ENCODE peak calls at places on chromosomes 6 and 20, in eight cellular contexts. One of them, this sample, is unnamed.

GRCh38 chr6:52183131-52183530 is 3.0 kb upstream of the IL17A start:
- DNase-seq in NB4: no peak
- DNase-seq in suprapubic skin: no peak
- DNase-seq in stomach: no peak
- DNase-seq in K562: no peak
- DNase-seq in adrenal gland: no peak
- DNase-seq in prostate gland: no peak
- DNase-seq in lower leg skin: no peak
- DNase-seq in this sample: no peak

GRCh38 chr6:29504961-29505360 is 17.2 kb upstream of the MAS1L start:
- DNase-seq in NB4: no peak
- DNase-seq in suprapubic skin: no peak
- DNase-seq in stomach: no peak
- DNase-seq in K562: no peak
- DNase-seq in adrenal gland: no peak
- DNase-seq in prostate gland: no peak
- DNase-seq in lower leg skin: no peak
- DNase-seq in this sample: no peak

GRCh38 chr6:135183532-135184440 is 2.7 kb downstream of the MYB start:
- DNase-seq in NB4: peak; percentile 95
- DNase-seq in suprapubic skin: no peak
- DNase-seq in stomach: peak; percentile 67
- DNase-seq in K562: peak; percentile 96
- DNase-seq in adrenal gland: no peak
- DNase-seq in prostate gland: peak; percentile 40
- DNase-seq in lower leg skin: no peak
- DNase-seq in this sample: peak; percentile 89

GRCh38 chr20:35135867-35136586 is 11.1 kb downstream of the EDEM2 start:
- DNase-seq in NB4: peak; percentile 22
- DNase-seq in suprapubic skin: peak; percentile 90
- DNase-seq in stomach: no peak
- DNase-seq in K562: peak; percentile 38
- DNase-seq in adrenal gland: peak; percentile 87
- DNase-seq in prostate gland: no peak
- DNase-seq in lower leg skin: no peak
- DNase-seq in this sample: no peak

GRCh38 chr20:63554361-63555278 is 661 bp downstream of the FNDC11 start:
- DNase-seq in NB4: peak; percentile 76
- DNase-seq in suprapubic skin: no peak
- DNase-seq in stomach: no peak
- DNase-seq in K562: no peak
- DNase-seq in adrenal gland: no peak
- DNase-seq in prostate gland: no peak
- DNase-seq in lower leg skin: no peak
- DNase-seq in this sample: no peak

GRCh38 chr20:64045346-64046011 is 4.0 kb downstream of the SOX18 start:
- DNase-seq in NB4: peak; percentile 58
- DNase-seq in suprapubic skin: no peak
- DNase-seq in stomach: no peak
- DNase-seq in K562: no peak
- DNase-seq in adrenal gland: no peak
- DNase-seq in prostate gland: no peak
- DNase-seq in lower leg skin: no peak
- DNase-seq in this sample: no peak

GRCh38 chr6:25312703-25313102 is 33.5 kb downstream of the CARMIL1 start:
- DNase-seq in NB4: no peak
- DNase-seq in suprapubic skin: no peak
- DNase-seq in stomach: no peak
- DNase-seq in K562: no peak
- DNase-seq in adrenal gland: no peak
- DNase-seq in prostate gland: no peak
- DNase-seq in lower leg skin: no peak
- DNase-seq in this sample: no peak

GRCh38 chr6:158642097-158642601 is 2.4 kb downstream of the DYNLT1 start:
- DNase-seq in NB4: no peak
- DNase-seq in suprapubic skin: no peak
- DNase-seq in stomach: peak; percentile 22
- DNase-seq in K562: no peak
- DNase-seq in adrenal gland: peak; percentile 64
- DNase-seq in prostate gland: no peak
- DNase-seq in lower leg skin: peak; percentile 73
- DNase-seq in this sample: no peak

GRCh38 chr6:133609404-133610270 is 279.3 kb upstream of the TCF21 start:
- DNase-seq in NB4: no peak
- DNase-seq in suprapubic skin: no peak
- DNase-seq in stomach: no peak
- DNase-seq in K562: peak; percentile 13
- DNase-seq in adrenal gland: no peak
- DNase-seq in prostate gland: no peak
- DNase-seq in lower leg skin: no peak
- DNase-seq in this sample: no peak

GRCh38 chr6:90411292-90411781 is 114.7 kb upstream of the BACH2 start:
- DNase-seq in NB4: no peak
- DNase-seq in suprapubic skin: no peak
- DNase-seq in stomach: peak; percentile 59
- DNase-seq in K562: peak; percentile 82
- DNase-seq in adrenal gland: no peak
- DNase-seq in prostate gland: no peak
- DNase-seq in lower leg skin: no peak
- DNase-seq in this sample: peak; percentile 11

GRCh38 chr20:37295001-37295400 is 5.5 kb downstream of the MANBAL start:
- DNase-seq in NB4: peak; percentile 54
- DNase-seq in suprapubic skin: no peak
- DNase-seq in stomach: no peak
- DNase-seq in K562: peak; percentile 40
- DNase-seq in adrenal gland: peak; percentile 84
- DNase-seq in prostate gland: no peak
- DNase-seq in lower leg skin: no peak
- DNase-seq in this sample: no peak

GRCh38 chr6:125302840-125303511 is 1.2 kb upstream of the HDDC2 start:
- DNase-seq in NB4: no peak
- DNase-seq in suprapubic skin: no peak
- DNase-seq in stomach: no peak
- DNase-seq in K562: peak; percentile 51
- DNase-seq in adrenal gland: no peak
- DNase-seq in prostate gland: no peak
- DNase-seq in lower leg skin: no peak
- DNase-seq in this sample: peak; percentile 30

GRCh38 chr6:79146426-79146825 is 68.4 kb upstream of the PHIP start:
- DNase-seq in NB4: no peak
- DNase-seq in suprapubic skin: no peak
- DNase-seq in stomach: no peak
- DNase-seq in K562: no peak
- DNase-seq in adrenal gland: no peak
- DNase-seq in prostate gland: no peak
- DNase-seq in lower leg skin: no peak
- DNase-seq in this sample: no peak

GRCh38 chr6:170405311-170405975 is 98.9 kb downstream of the FAM120B start:
- DNase-seq in NB4: peak; percentile 91
- DNase-seq in suprapubic skin: no peak
- DNase-seq in stomach: no peak
- DNase-seq in K562: no peak
- DNase-seq in adrenal gland: no peak
- DNase-seq in prostate gland: no peak
- DNase-seq in lower leg skin: no peak
- DNase-seq in this sample: no peak

GRCh38 chr20:51126337-51126736 is 103.4 kb upstream of the KCNG1 start:
- DNase-seq in NB4: no peak
- DNase-seq in suprapubic skin: peak; percentile 16
- DNase-seq in stomach: no peak
- DNase-seq in K562: no peak
- DNase-seq in adrenal gland: no peak
- DNase-seq in prostate gland: no peak
- DNase-seq in lower leg skin: no peak
- DNase-seq in this sample: no peak

GRCh38 chr6:156868385-156868784 is 91.2 kb downstream of the ARID1B start:
- DNase-seq in NB4: no peak
- DNase-seq in suprapubic skin: no peak
- DNase-seq in stomach: no peak
- DNase-seq in K562: no peak
- DNase-seq in adrenal gland: no peak
- DNase-seq in prostate gland: no peak
- DNase-seq in lower leg skin: no peak
- DNase-seq in this sample: no peak

GRCh38 chr20:45999908-46000570 is 8.7 kb upstream of the MMP9 start:
- DNase-seq in NB4: no peak
- DNase-seq in suprapubic skin: no peak
- DNase-seq in stomach: no peak
- DNase-seq in K562: no peak
- DNase-seq in adrenal gland: no peak
- DNase-seq in prostate gland: no peak
- DNase-seq in lower leg skin: no peak
- DNase-seq in this sample: no peak

GRCh38 chr6:37005061-37005810 is at the start of gene FGD2:
- DNase-seq in NB4: peak; percentile 85
- DNase-seq in suprapubic skin: no peak
- DNase-seq in stomach: no peak
- DNase-seq in K562: peak; percentile 65
- DNase-seq in adrenal gland: peak; percentile 26
- DNase-seq in prostate gland: no peak
- DNase-seq in lower leg skin: no peak
- DNase-seq in this sample: no peak
- TF ChIP-seq POLR2A in NB4: no peak
- TF ChIP-seq POLR2A in suprapubic skin: no peak
- TF ChIP-seq POLR2A in stomach: no peak
- TF ChIP-seq POLR2A in K562: no peak
- TF ChIP-seq POLR2A in adrenal gland: no peak
- TF ChIP-seq POLR2A in prostate gland: no peak
- TF ChIP-seq POLR2A in lower leg skin: no peak
- TF ChIP-seq POLR2A in this sample: no peak

GRCh38 chr6:110589865-110590513 is 113.6 kb upstream of the SLC22A16 start:
- DNase-seq in NB4: no peak
- DNase-seq in suprapubic skin: no peak
- DNase-seq in stomach: no peak
- DNase-seq in K562: no peak
- DNase-seq in adrenal gland: no peak
- DNase-seq in prostate gland: no peak
- DNase-seq in lower leg skin: no peak
- DNase-seq in this sample: no peak
- TF ChIP-seq POLR2A in NB4: no peak
- TF ChIP-seq POLR2A in suprapubic skin: no peak
- TF ChIP-seq POLR2A in stomach: no peak
- TF ChIP-seq POLR2A in K562: no peak
- TF ChIP-seq POLR2A in adrenal gland: no peak
- TF ChIP-seq POLR2A in prostate gland: no peak
- TF ChIP-seq POLR2A in lower leg skin: no peak
- TF ChIP-seq POLR2A in this sample: no peak

DNA sequence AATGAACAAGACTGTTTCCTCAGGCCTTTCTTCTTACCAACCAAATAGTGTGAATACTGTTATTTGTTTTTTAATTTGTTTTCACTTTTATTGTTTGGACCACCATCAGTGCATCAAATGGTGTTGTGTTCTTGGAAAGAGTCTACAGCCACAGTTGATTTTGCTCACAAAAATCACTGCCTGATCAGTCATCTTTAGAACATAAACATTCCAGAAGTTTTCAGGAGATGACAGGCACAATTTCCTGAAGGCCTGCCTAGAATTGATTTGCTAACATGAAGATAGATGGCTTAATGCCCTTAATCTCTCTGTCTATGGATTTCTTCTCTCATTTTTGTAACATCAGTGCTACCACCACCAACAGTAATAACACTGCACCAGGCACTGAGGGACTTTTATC is 13.5 kb downstream of the IL22RA2 start:
- DNase-seq in NB4: no peak
- DNase-seq in suprapubic skin: no peak
- DNase-seq in stomach: no peak
- DNase-seq in K562: no peak
- DNase-seq in adrenal gland: no peak
- DNase-seq in prostate gland: no peak
- DNase-seq in lower leg skin: no peak
- DNase-seq in this sample: no peak
- TF ChIP-seq POLR2A in NB4: no peak
- TF ChIP-seq POLR2A in suprapubic skin: no peak
- TF ChIP-seq POLR2A in stomach: no peak
- TF ChIP-seq POLR2A in K562: no peak
- TF ChIP-seq POLR2A in adrenal gland: no peak
- TF ChIP-seq POLR2A in prostate gland: no peak
- TF ChIP-seq POLR2A in lower leg skin: no peak
- TF ChIP-seq POLR2A in this sample: no peak

GRCh38 chr20:23629017-23629541 is 8.7 kb downstream of the CST3 start:
- DNase-seq in NB4: no peak
- DNase-seq in suprapubic skin: no peak
- DNase-seq in stomach: peak; percentile 70
- DNase-seq in K562: peak; percentile 13
- DNase-seq in adrenal gland: no peak
- DNase-seq in prostate gland: no peak
- DNase-seq in lower leg skin: no peak
- DNase-seq in this sample: no peak
- TF ChIP-seq POLR2A in NB4: no peak
- TF ChIP-seq POLR2A in suprapubic skin: no peak
- TF ChIP-seq POLR2A in stomach: no peak
- TF ChIP-seq POLR2A in K562: no peak
- TF ChIP-seq POLR2A in adrenal gland: no peak
- TF ChIP-seq POLR2A in prostate gland: no peak
- TF ChIP-seq POLR2A in lower leg skin: no peak
- TF ChIP-seq POLR2A in this sample: no peak

GRCh38 chr20:2840138-2840966 is at the start of the genes PCED1A and VPS16:
- DNase-seq in NB4: peak; percentile 91
- DNase-seq in suprapubic skin: peak; percentile 93
- DNase-seq in stomach: peak; percentile 89
- DNase-seq in K562: peak; percentile 86
- DNase-seq in adrenal gland: peak; percentile 89
- DNase-seq in prostate gland: peak; percentile 80
- DNase-seq in lower leg skin: peak; percentile 97
- DNase-seq in this sample: peak; percentile 90
- TF ChIP-seq POLR2A in NB4: peak; percentile 72
- TF ChIP-seq POLR2A in suprapubic skin: no peak
- TF ChIP-seq POLR2A in stomach: no peak
- TF ChIP-seq POLR2A in K562: peak; percentile 53
- TF ChIP-seq POLR2A in adrenal gland: peak; percentile 50
- TF ChIP-seq POLR2A in prostate gland: peak; percentile 46
- TF ChIP-seq POLR2A in lower leg skin: no peak
- TF ChIP-seq POLR2A in this sample: peak; percentile 63

GRCh38 chr6:138987643-138988468 is at the start of gene REPS1:
- DNase-seq in NB4: peak; percentile 95
- DNase-seq in suprapubic skin: peak; percentile 95
- DNase-seq in stomach: peak; percentile 94
- DNase-seq in K562: peak; percentile 94
- DNase-seq in adrenal gland: peak; percentile 93
- DNase-seq in prostate gland: peak; percentile 86
- DNase-seq in lower leg skin: peak; percentile 98
- DNase-seq in this sample: peak; percentile 89
- TF ChIP-seq POLR2A in NB4: peak; percentile 79
- TF ChIP-seq POLR2A in suprapubic skin: peak; percentile 59
- TF ChIP-seq POLR2A in stomach: no peak
- TF ChIP-seq POLR2A in K562: peak; percentile 92
- TF ChIP-seq POLR2A in adrenal gland: peak; percentile 83
- TF ChIP-seq POLR2A in prostate gland: peak; percentile 79
- TF ChIP-seq POLR2A in lower leg skin: no peak
- TF ChIP-seq POLR2A in this sample: peak; percentile 55